ENCODE peak calls at places on chromosomes 6 and 20, in nine cellular contexts. S, V, P, O, I, D, Z, E and Y are unnamed samples. For H3K27me3, the result is how much of the 10 kb centered on the place peaks cover.

GRCh38 chr20:17796096-17796563 is 96.4 kb downstream of the BANF2 start:
- DNase-seq in P (no peak), D (no peak), I (peak), O (no peak), S (peak), E (peak), Z (no peak), V (no peak), Y (no peak)

GRCh38 chr20:23349338-23350006 is 1.1 kb upstream of the NXT1 start:
- DNase-seq in I (no peak), P (no peak), V (no peak), E (no peak), S (no peak), D (no peak), Z (no peak), O (no peak), Y (no peak)

GRCh38 chr20:11271319-11271718 is 597.5 kb upstream of the JAG1 start:
- DNase-seq in E (no peak), D (no peak), P (no peak), V (no peak), Z (no peak), S (no peak), O (no peak), I (no peak), Y (no peak)

GRCh38 chr6:89144358-89145041 is 1.4 kb upstream of the PM20D2 start:
- DNase-seq in Z (no peak), V (no peak), E (no peak), I (no peak), S (no peak), D (no peak), O (no peak), P (no peak), Y (no peak)

GRCh38 chr20:39057911-39058310 is 95.8 kb downstream of the DHX35 start:
- DNase-seq in I (no peak), O (no peak), V (no peak), D (no peak), Z (no peak), E (no peak), P (no peak), S (no peak), Y (no peak)

GRCh38 chr20:1861347-1861987 is 33.7 kb upstream of the SIRPA start:
- DNase-seq in V (no peak), D (no peak), O (no peak), E (no peak), S (no peak), P (no peak), Z (no peak), I (no peak), Y (no peak)

GRCh38 chr6:20351529-20351928 is 50.1 kb upstream of the E2F3 start:
- DNase-seq in P (no peak), I (no peak), E (no peak), Z (no peak), S (no peak), V (no peak), O (no peak), D (no peak), Y (no peak)

GRCh38 chr20:63101781-63102719 is 95.3 kb upstream of the BHLHE23 start:
- DNase-seq in I (no peak), O (no peak), D (peak), Z (peak), V (peak), P (no peak), E (peak), S (peak), Y (peak)

GRCh38 chr6:116268589-116269293 is 11.0 kb downstream of the TSPYL1 start:
- DNase-seq in I (peak), V (no peak), D (no peak), Z (no peak), E (no peak), P (peak), O (no peak), S (no peak), Y (no peak)

GRCh38 chr20:25549866-25550477 is 35.4 kb downstream of the NINL start:
- DNase-seq in V (no peak), S (no peak), P (no peak), Z (no peak), D (no peak), E (no peak), I (no peak), O (no peak), Y (no peak)

GRCh38 chr6:167093922-167094432 is 28.9 kb upstream of the CCR6 start:
- DNase-seq in D (peak), E (no peak), I (no peak), O (no peak), S (no peak), P (no peak), V (peak), Z (peak), Y (no peak)

GRCh38 chr20:50320910-50321796 is 130.5 kb downstream of the CEBPB start:
- DNase-seq in O (peak), P (peak), D (no peak), E (peak), V (no peak), I (no peak), S (peak), Z (no peak), Y (peak)

GRCh38 chr6:46103437-46103836 is 26.4 kb upstream of the ENPP4 start:
- DNase-seq in Z (no peak), I (no peak), P (no peak), E (no peak), S (no peak), D (no peak), V (no peak), O (no peak), Y (no peak)

GRCh38 chr6:166488081-166488685 is 98.3 kb downstream of the RAMACL start:
- DNase-seq in O (no peak), I (peak), Z (peak), V (peak), S (peak), D (peak), E (peak), P (no peak), Y (no peak)

GRCh38 chr20:38286586-38287502 is 17.1 kb upstream of the BPI start:
- DNase-seq in E (peak), D (no peak), S (no peak), V (no peak), I (peak), P (no peak), Z (no peak), O (no peak), Y (no peak)

DNA sequence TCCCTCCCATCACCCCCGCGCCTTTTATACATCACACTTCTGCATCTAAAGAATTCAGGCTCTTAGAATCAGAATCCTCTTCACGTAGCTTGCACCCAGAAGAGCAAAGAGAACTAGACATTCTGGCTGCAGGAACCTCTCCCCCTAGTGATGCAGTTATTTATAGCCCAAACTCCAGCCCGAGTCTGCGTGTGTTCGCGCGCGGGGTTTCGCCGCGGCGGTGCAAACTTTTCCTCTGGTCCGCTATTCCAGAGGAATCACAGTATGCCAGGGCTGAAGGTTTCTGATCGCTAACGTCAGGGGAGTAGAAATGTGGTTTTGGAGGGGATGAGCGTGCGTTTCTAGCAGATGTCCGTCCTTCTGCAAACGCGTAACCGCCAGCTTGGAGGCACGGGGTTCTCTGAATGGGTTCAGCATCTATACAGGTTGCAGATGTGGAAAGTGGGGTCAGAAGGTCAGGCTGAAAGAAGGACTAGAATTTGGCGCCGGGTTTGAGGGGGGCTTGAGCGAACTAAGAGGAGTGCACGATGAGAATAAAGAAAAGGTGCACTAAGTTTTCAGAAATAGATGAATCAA is 1.9 kb downstream of the EPHA7 start:
- DNase-seq in E (no peak), Z (no peak), V (no peak), P (no peak), D (no peak), S (peak), I (no peak), O (no peak), Y (no peak)
- H3K27me3 ChIP-seq in E (half or more), Z (under half), V (under half), P (under half), D (half or more), S (under half), I (half or more), O (under half), Y (under half)

GRCh38 chr6:50721978-50722377 is 8.7 kb downstream of the TFAP2D start:
- DNase-seq in P (no peak), V (no peak), O (no peak), Z (no peak), S (no peak), I (no peak), E (no peak), D (no peak), Y (no peak)
- H3K27me3 ChIP-seq in P (under half), V (under half), O (under half), Z (under half), S (under half), I (under half), E (half or more), D (under half), Y (under half)

GRCh38 chr6:163395786-163396185 is 18.7 kb upstream of the QKI start:
- DNase-seq in Z (no peak), E (no peak), P (no peak), D (no peak), I (no peak), S (no peak), V (no peak), O (no peak), Y (no peak)

GRCh38 chr6:163393923-163394322 is 20.6 kb upstream of the QKI start:
- DNase-seq in V (no peak), O (no peak), I (no peak), S (no peak), P (no peak), D (no peak), Z (no peak), E (no peak), Y (no peak)

GRCh38 chr6:163395122-163395521 is 19.4 kb upstream of the QKI start:
- DNase-seq in E (no peak), P (no peak), I (no peak), S (no peak), D (no peak), Z (no peak), V (no peak), O (no peak), Y (no peak)

GRCh38 chr6:163392533-163392932 is 22.0 kb upstream of the QKI start:
- DNase-seq in E (no peak), V (no peak), D (no peak), P (no peak), I (no peak), O (no peak), S (no peak), Z (no peak), Y (no peak)

GRCh38 chr6:163394659-163395058 is 19.9 kb upstream of the QKI start:
- DNase-seq in Z (no peak), O (no peak), D (no peak), E (no peak), P (no peak), V (no peak), I (no peak), S (no peak), Y (no peak)
- H3K27me3 ChIP-seq in Z (under half), O (under half), D (under half), E (under half), P (under half), V (under half), I (under half), S (under half), Y (under half)

DNA sequence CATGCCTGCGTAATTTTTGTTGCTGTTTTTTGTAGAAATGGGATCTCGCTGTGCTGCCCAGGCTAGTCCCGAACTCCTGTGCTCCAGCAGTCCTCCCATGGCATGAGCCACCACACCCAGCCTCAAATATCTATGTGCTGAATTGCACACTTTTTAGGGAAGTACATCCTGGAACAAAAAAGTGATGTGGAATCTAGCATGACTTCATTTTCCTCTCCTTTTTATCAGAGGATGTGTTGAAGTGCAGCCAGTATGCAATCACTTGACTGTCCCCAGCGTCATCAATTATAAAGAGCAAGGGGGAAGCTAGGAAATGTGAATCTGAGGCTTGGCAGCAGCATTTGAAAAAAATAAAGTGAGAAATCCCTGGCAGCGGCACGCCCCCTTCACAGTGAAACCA is 6.4 kb upstream of the EXOC2 start:
- DNase-seq in D (no peak), E (no peak), I (no peak), S (no peak), P (no peak), V (no peak), Z (no peak), O (no peak), Y (no peak)
- H3K27me3 ChIP-seq in D (under half), E (under half), I (under half), S (under half), P (under half), V (under half), Z (under half), O (under half), Y (under half)

DNA sequence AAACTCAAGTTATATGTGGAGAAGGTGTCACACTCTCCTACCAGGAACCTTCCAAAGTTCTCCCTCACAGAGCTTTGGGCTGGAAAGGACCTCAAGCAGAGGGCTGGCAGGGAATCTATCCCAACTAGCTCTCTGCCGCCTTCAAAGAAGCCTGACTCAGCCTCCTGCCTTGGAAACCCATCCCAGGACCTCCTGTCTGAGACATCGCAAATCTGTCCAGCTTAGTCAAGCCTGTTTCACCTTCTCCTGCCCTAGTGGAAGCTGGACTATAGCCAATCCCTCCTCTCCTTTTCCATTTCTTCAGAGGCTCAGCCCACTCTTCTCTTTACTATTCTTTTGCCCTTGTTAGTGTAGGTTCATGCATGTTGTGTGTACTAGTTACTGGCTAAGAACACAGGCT is 48.2 kb upstream of the FOXP4 start:
- DNase-seq in E (no peak), P (no peak), O (no peak), S (no peak), V (no peak), Z (no peak), I (no peak), D (no peak), Y (no peak)
- H3K27me3 ChIP-seq in E (under half), P (under half), O (under half), S (under half), V (under half), Z (under half), I (under half), D (under half), Y (under half)

GRCh38 chr6:133890941-133891813 is 2.3 kb downstream of the TCF21 start:
- DNase-seq in V (no peak), S (no peak), I (no peak), E (peak), P (no peak), O (no peak), D (no peak), Z (no peak), Y (peak)
- H3K27me3 ChIP-seq in V (half or more), S (under half), I (half or more), E (half or more), P (half or more), O (under half), D (half or more), Z (under half), Y (under half)

GRCh38 chr6:28486533-28486932 is 29.1 kb downstream of the GPX6 start:
- DNase-seq in V (no peak), S (no peak), D (no peak), P (no peak), E (no peak), O (no peak), Z (no peak), I (no peak), Y (no peak)
- H3K27me3 ChIP-seq in V (under half), S (under half), D (half or more), P (under half), E (half or more), O (under half), Z (under half), I (under half), Y (under half)

GRCh38 chr6:28809947-28810654 is 113.7 kb downstream of the TRIM27 start:
- DNase-seq in O (no peak), S (no peak), D (no peak), V (no peak), P (no peak), Z (no peak), I (no peak), E (no peak), Y (no peak)
- H3K27me3 ChIP-seq in O (under half), S (under half), D (half or more), V (half or more), P (under half), Z (half or more), I (under half), E (half or more), Y (under half)

GRCh38 chr6:38802497-38802896 is 87.4 kb downstream of the DNAH8 start:
- DNase-seq in O (no peak), S (no peak), D (no peak), Z (no peak), I (no peak), E (no peak), V (no peak), P (no peak), Y (no peak)
- H3K27me3 ChIP-seq in O (under half), S (under half), D (half or more), Z (under half), I (under half), E (half or more), V (under half), P (under half), Y (under half)